ENCODE peak calls at places on chromosomes 12 and 14, in seven cellular contexts. One of them, this sample, is unnamed.

GRCh38 chr12:53683494-53683893 is 7.6 kb upstream of the ATP5MC2 start:
- DNase-seq in activated T-helper 1 cell treated with Interleukin-2 at 50 U/mL for 16 hours: no peak
- DNase-seq in DMS153: no peak
- DNase-seq in NCI-H1417: no peak
- DNase-seq in adrenal gland: no peak
- DNase-seq in astrocyte of the spinal cord: no peak
- DNase-seq in foreskin keratinocyte: no peak
- DNase-seq in this sample: no peak

GRCh38 chr12:98345308-98345876 is 170.0 kb upstream of the TMPO start:
- DNase-seq in NCI-H1417: no peak
- DNase-seq in astrocyte of the spinal cord: no peak
- DNase-seq in adrenal gland: no peak
- DNase-seq in activated T-helper 1 cell treated with Interleukin-2 at 50 U/mL for 16 hours: no peak
- DNase-seq in foreskin keratinocyte: peak; percentile 93
- DNase-seq in DMS153: no peak
- DNase-seq in this sample: no peak

GRCh38 chr12:7155471-7156034 is 25.4 kb downstream of the CLSTN3 start:
- DNase-seq in foreskin keratinocyte: no peak
- DNase-seq in activated T-helper 1 cell treated with Interleukin-2 at 50 U/mL for 16 hours: no peak
- DNase-seq in DMS153: peak; percentile 92
- DNase-seq in astrocyte of the spinal cord: no peak
- DNase-seq in NCI-H1417: peak; percentile 80
- DNase-seq in adrenal gland: peak; percentile 88
- DNase-seq in this sample: no peak

GRCh38 chr14:100405752-100406455 is 82.8 kb downstream of the SLC25A47 start:
- DNase-seq in foreskin keratinocyte: no peak
- DNase-seq in astrocyte of the spinal cord: no peak
- DNase-seq in adrenal gland: no peak
- DNase-seq in DMS153: no peak
- DNase-seq in NCI-H1417: no peak
- DNase-seq in activated T-helper 1 cell treated with Interleukin-2 at 50 U/mL for 16 hours: no peak
- DNase-seq in this sample: no peak

GRCh38 chr14:104794099-104794498 is 1.4 kb downstream of the AKT1 start:
- DNase-seq in activated T-helper 1 cell treated with Interleukin-2 at 50 U/mL for 16 hours: no peak
- DNase-seq in foreskin keratinocyte: no peak
- DNase-seq in adrenal gland: peak; percentile 86
- DNase-seq in astrocyte of the spinal cord: peak; percentile 63
- DNase-seq in NCI-H1417: no peak
- DNase-seq in DMS153: no peak
- DNase-seq in this sample: peak; percentile 76

GRCh38 chr12:6182279-6182898 is 17.8 kb upstream of the CD9 start:
- DNase-seq in foreskin keratinocyte: no peak
- DNase-seq in NCI-H1417: peak; percentile 82
- DNase-seq in DMS153: peak; percentile 54
- DNase-seq in activated T-helper 1 cell treated with Interleukin-2 at 50 U/mL for 16 hours: no peak
- DNase-seq in astrocyte of the spinal cord: peak; percentile 79
- DNase-seq in adrenal gland: peak; percentile 72
- DNase-seq in this sample: peak; percentile 52

GRCh38 chr14:75822522-75823288 is 159.1 kb downstream of the TGFB3 start:
- DNase-seq in astrocyte of the spinal cord: peak; percentile 93
- DNase-seq in foreskin keratinocyte: no peak
- DNase-seq in NCI-H1417: no peak
- DNase-seq in activated T-helper 1 cell treated with Interleukin-2 at 50 U/mL for 16 hours: no peak
- DNase-seq in DMS153: no peak
- DNase-seq in adrenal gland: no peak
- DNase-seq in this sample: peak; percentile 90

GRCh38 chr12:19737019-19737418 is 297.7 kb downstream of the AEBP2 start:
- DNase-seq in foreskin keratinocyte: no peak
- DNase-seq in adrenal gland: no peak
- DNase-seq in astrocyte of the spinal cord: no peak
- DNase-seq in activated T-helper 1 cell treated with Interleukin-2 at 50 U/mL for 16 hours: no peak
- DNase-seq in NCI-H1417: no peak
- DNase-seq in DMS153: no peak
- DNase-seq in this sample: no peak

GRCh38 chr14:33432407-33433023 is 493.8 kb downstream of the NPAS3 start:
- DNase-seq in adrenal gland: peak; percentile 63
- DNase-seq in DMS153: peak; percentile 52
- DNase-seq in astrocyte of the spinal cord: peak; percentile 55
- DNase-seq in foreskin keratinocyte: no peak
- DNase-seq in activated T-helper 1 cell treated with Interleukin-2 at 50 U/mL for 16 hours: no peak
- DNase-seq in NCI-H1417: peak; percentile 45
- DNase-seq in this sample: peak; percentile 65

GRCh38 chr12:89280833-89281533 is 71.3 kb downstream of the DUSP6 start:
- DNase-seq in NCI-H1417: no peak
- DNase-seq in astrocyte of the spinal cord: no peak
- DNase-seq in foreskin keratinocyte: no peak
- DNase-seq in adrenal gland: no peak
- DNase-seq in DMS153: peak; percentile 76
- DNase-seq in activated T-helper 1 cell treated with Interleukin-2 at 50 U/mL for 16 hours: no peak
- DNase-seq in this sample: peak; percentile 62

GRCh38 chr12:77003244-77003643 is 62.1 kb downstream of the E2F7 start:
- DNase-seq in astrocyte of the spinal cord: peak; percentile 4
- DNase-seq in DMS153: no peak
- DNase-seq in activated T-helper 1 cell treated with Interleukin-2 at 50 U/mL for 16 hours: no peak
- DNase-seq in foreskin keratinocyte: no peak
- DNase-seq in NCI-H1417: no peak
- DNase-seq in adrenal gland: no peak
- DNase-seq in this sample: no peak

GRCh38 chr14:101193126-101193844 is 289.8 kb upstream of the RTL1 start:
- DNase-seq in astrocyte of the spinal cord: no peak
- DNase-seq in foreskin keratinocyte: no peak
- DNase-seq in adrenal gland: peak; percentile 44
- DNase-seq in NCI-H1417: peak; percentile 25
- DNase-seq in DMS153: no peak
- DNase-seq in activated T-helper 1 cell treated with Interleukin-2 at 50 U/mL for 16 hours: no peak
- DNase-seq in this sample: no peak

GRCh38 chr12:26651036-26651435 is 182.0 kb downstream of the ITPR2 start:
- DNase-seq in NCI-H1417: no peak
- DNase-seq in foreskin keratinocyte: no peak
- DNase-seq in adrenal gland: no peak
- DNase-seq in DMS153: no peak
- DNase-seq in activated T-helper 1 cell treated with Interleukin-2 at 50 U/mL for 16 hours: no peak
- DNase-seq in astrocyte of the spinal cord: no peak
- DNase-seq in this sample: no peak

GRCh38 chr14:33307691-33308369 is 369.2 kb downstream of the NPAS3 start:
- DNase-seq in DMS153: peak; percentile 86
- DNase-seq in astrocyte of the spinal cord: peak; percentile 86
- DNase-seq in NCI-H1417: no peak
- DNase-seq in adrenal gland: peak; percentile 81
- DNase-seq in activated T-helper 1 cell treated with Interleukin-2 at 50 U/mL for 16 hours: no peak
- DNase-seq in foreskin keratinocyte: no peak
- DNase-seq in this sample: peak; percentile 22

GRCh38 chr14:94598816-94599655 is 13.2 kb upstream of the SERPINA3 start:
- DNase-seq in adrenal gland: peak; percentile 95
- DNase-seq in NCI-H1417: no peak
- DNase-seq in foreskin keratinocyte: peak; percentile 92
- DNase-seq in activated T-helper 1 cell treated with Interleukin-2 at 50 U/mL for 16 hours: no peak
- DNase-seq in DMS153: peak; percentile 33
- DNase-seq in astrocyte of the spinal cord: peak; percentile 99
- DNase-seq in this sample: peak; percentile 99

GRCh38 chr14:102945346-102946130 is 23.1 kb downstream of the AMN start:
- DNase-seq in foreskin keratinocyte: no peak
- DNase-seq in adrenal gland: no peak
- DNase-seq in DMS153: no peak
- DNase-seq in astrocyte of the spinal cord: no peak
- DNase-seq in NCI-H1417: no peak
- DNase-seq in activated T-helper 1 cell treated with Interleukin-2 at 50 U/mL for 16 hours: no peak
- DNase-seq in this sample: no peak

GRCh38 chr14:36019126-36019525 is 157.4 kb downstream of the PTCSC3 start:
- DNase-seq in NCI-H1417: no peak
- DNase-seq in foreskin keratinocyte: no peak
- DNase-seq in adrenal gland: no peak
- DNase-seq in DMS153: no peak
- DNase-seq in astrocyte of the spinal cord: no peak
- DNase-seq in activated T-helper 1 cell treated with Interleukin-2 at 50 U/mL for 16 hours: no peak
- DNase-seq in this sample: no peak

GRCh38 chr14:103984196-103984595 is 41.9 kb upstream of the RD3L start:
- DNase-seq in activated T-helper 1 cell treated with Interleukin-2 at 50 U/mL for 16 hours: no peak
- DNase-seq in astrocyte of the spinal cord: no peak
- DNase-seq in foreskin keratinocyte: no peak
- DNase-seq in adrenal gland: no peak
- DNase-seq in DMS153: no peak
- DNase-seq in NCI-H1417: no peak
- DNase-seq in this sample: no peak

GRCh38 chr14:99330316-99331240 is 58.6 kb upstream of the BCL11B start:
- DNase-seq in DMS153: no peak
- DNase-seq in adrenal gland: no peak
- DNase-seq in NCI-H1417: no peak
- DNase-seq in foreskin keratinocyte: no peak
- DNase-seq in activated T-helper 1 cell treated with Interleukin-2 at 50 U/mL for 16 hours: no peak
- DNase-seq in astrocyte of the spinal cord: no peak
- DNase-seq in this sample: no peak